ENCODE peak calls at places on chromosome 19, in nine cellular contexts. L is Peyer's patch, A is psoas muscle, R is cardiac muscle cell, D is SK-N-MC, J is body of pancreas, M is PC-9, Y is upper lobe of right lung, G is brain microvascular endothelial cell. Q is an unnamed sample.

GRCh38 chr19:55081773-55082022 is 6.0 kb downstream of the EPS8L1 start:
- DNase-seq in G (no peak), A (no peak), Y (no peak), R (no peak), M (no peak), D (no peak), J (no peak), L (no peak), Q (no peak)

GRCh38 chr19:15841875-15842569 is 26.6 kb upstream of the OR10H1 start:
- DNase-seq in L (no peak), G (no peak), Y (no peak), J (no peak), A (no peak), R (no peak), M (no peak), D (no peak), Q (no peak)

GRCh38 chr19:15062036-15062435 is 12.8 kb downstream of the CASP14 start:
- DNase-seq in J (no peak), G (no peak), L (no peak), A (no peak), R (no peak), Y (no peak), D (no peak), M (no peak), Q (no peak)

GRCh38 chr19:58563034-58563573 is 4.7 kb upstream of the UBE2M start:
- DNase-seq in J (peak), G (no peak), A (no peak), M (no peak), D (no peak), Y (peak), R (no peak), L (no peak), Q (peak)

GRCh38 chr19:35995655-35995993 is 636 bp downstream of the SDHAF1 start:
- DNase-seq in J (peak), Y (peak), M (no peak), R (peak), G (no peak), L (peak), A (peak), D (no peak), Q (no peak)

GRCh38 chr19:54393381-54393780 is 21.9 kb upstream of the TTYH1 start:
- DNase-seq in G (no peak), D (no peak), J (no peak), Y (no peak), L (no peak), R (no peak), M (no peak), A (no peak), Q (no peak)

GRCh38 chr19:38656171-38656981 is 8.9 kb downstream of the ACTN4 start:
- DNase-seq in Y (no peak), J (no peak), R (no peak), A (no peak), M (no peak), D (no peak), L (no peak), G (peak), Q (peak)

GRCh38 chr19:38878575-38879399 is 712 bp upstream of the RINL start:
- DNase-seq in R (no peak), L (no peak), M (no peak), D (no peak), J (no peak), Y (no peak), A (no peak), G (no peak), Q (no peak)

GRCh38 chr19:33408538-33408937 is 35.0 kb downstream of the CEBPG start:
- DNase-seq in L (no peak), R (no peak), G (no peak), M (no peak), J (no peak), Y (no peak), A (no peak), D (no peak), Q (no peak)

GRCh38 chr19:31534231-31534630 is 185.0 kb upstream of the TSHZ3 start:
- DNase-seq in M (no peak), A (no peak), J (no peak), L (no peak), G (no peak), R (no peak), Y (no peak), D (no peak), Q (no peak)

GRCh38 chr19:3098141-3098514 is 4.0 kb downstream of the GNA11 start:
- DNase-seq in D (no peak), L (no peak), Y (peak), J (no peak), G (no peak), M (no peak), R (no peak), A (peak), Q (no peak)

GRCh38 chr19:35533201-35533821 is at the start of gene GAPDHS:
- DNase-seq in Y (no peak), J (no peak), M (no peak), A (no peak), G (no peak), R (no peak), D (no peak), L (no peak), Q (no peak)

GRCh38 chr19:1324792-1325567 is 39.3 kb downstream of the EFNA2 start:
- DNase-seq in Y (no peak), R (peak), G (peak), D (no peak), J (peak), L (no peak), A (peak), M (peak), Q (peak)

GRCh38 chr19:718251-719024 is 9.7 kb downstream of the PALM start:
- DNase-seq in A (no peak), D (no peak), M (no peak), R (no peak), J (no peak), G (no peak), L (no peak), Y (no peak), Q (no peak)

GRCh38 chr19:16571283-16571682 is 932 bp downstream of the SLC35E1 start:
- DNase-seq in D (no peak), G (no peak), M (no peak), L (no peak), R (no peak), J (peak), Y (no peak), A (no peak), Q (no peak)

GRCh38 chr19:14530005-14530348 is 583 bp downstream of the TECR start:
- DNase-seq in L (no peak), D (no peak), R (no peak), Y (peak), J (no peak), M (no peak), G (no peak), A (no peak), Q (peak)

GRCh38 chr19:30666301-30666803 is 294.2 kb downstream of the ZNF536 start:
- DNase-seq in G (peak), L (no peak), Y (no peak), J (peak), R (peak), M (peak), A (peak), D (no peak), Q (no peak)

GRCh38 chr19:55597493-55597892 is 1.8 kb downstream of the FIZ1 start:
- DNase-seq in D (no peak), R (no peak), J (no peak), Y (peak), A (no peak), L (no peak), M (no peak), G (no peak), Q (no peak)

GRCh38 chr19:12064266-12065099 is at the start of gene ZNF844:
- DNase-seq in L (peak), J (peak), Y (peak), D (no peak), R (peak), M (peak), G (peak), A (peak), Q (peak)

GRCh38 chr19:53903055-53903680 is 5.9 kb upstream of the CACNG7 start:
- DNase-seq in J (peak), D (no peak), Y (no peak), A (no peak), R (peak), M (peak), L (no peak), G (no peak), Q (no peak)

GRCh38 chr19:43984687-43985000 is 656 bp downstream of the ZNF155 start:
- DNase-seq in L (no peak), D (no peak), R (no peak), Y (no peak), M (no peak), G (no peak), J (no peak), A (peak), Q (no peak)

GRCh38 chr19:40433391-40434216 is 7.8 kb upstream of the SERTAD1 start:
- DNase-seq in G (peak), R (peak), L (peak), A (peak), D (no peak), J (peak), M (peak), Y (peak), Q (peak)

GRCh38 chr19:20067898-20068297 is 9.9 kb upstream of the ZNF90 start:
- DNase-seq in G (no peak), D (no peak), M (no peak), A (no peak), Y (no peak), J (no peak), L (no peak), R (no peak), Q (no peak)

GRCh38 chr19:28582807-28583206 is 630.1 kb downstream of the UQCRFS1 start:
- DNase-seq in L (no peak), G (no peak), Y (no peak), A (no peak), J (no peak), M (no peak), D (no peak), R (no peak), Q (no peak)

GRCh38 chr19:12948597-12949362 is 3.1 kb downstream of the RAD23A start:
- DNase-seq in J (no peak), L (no peak), G (no peak), Y (no peak), R (no peak), D (no peak), A (no peak), M (no peak), Q (no peak)

GRCh38 chr19:53131732-53132131 is 978 bp downstream of the ZNF415 start:
- DNase-seq in J (no peak), D (no peak), Y (no peak), M (peak), R (no peak), G (no peak), A (no peak), L (no peak), Q (no peak)

GRCh38 chr19:628168-628567 is 5.2 kb downstream of the POLRMT start:
- DNase-seq in L (no peak), J (no peak), D (no peak), R (no peak), M (no peak), Y (no peak), G (no peak), A (no peak), Q (no peak)

DNA sequence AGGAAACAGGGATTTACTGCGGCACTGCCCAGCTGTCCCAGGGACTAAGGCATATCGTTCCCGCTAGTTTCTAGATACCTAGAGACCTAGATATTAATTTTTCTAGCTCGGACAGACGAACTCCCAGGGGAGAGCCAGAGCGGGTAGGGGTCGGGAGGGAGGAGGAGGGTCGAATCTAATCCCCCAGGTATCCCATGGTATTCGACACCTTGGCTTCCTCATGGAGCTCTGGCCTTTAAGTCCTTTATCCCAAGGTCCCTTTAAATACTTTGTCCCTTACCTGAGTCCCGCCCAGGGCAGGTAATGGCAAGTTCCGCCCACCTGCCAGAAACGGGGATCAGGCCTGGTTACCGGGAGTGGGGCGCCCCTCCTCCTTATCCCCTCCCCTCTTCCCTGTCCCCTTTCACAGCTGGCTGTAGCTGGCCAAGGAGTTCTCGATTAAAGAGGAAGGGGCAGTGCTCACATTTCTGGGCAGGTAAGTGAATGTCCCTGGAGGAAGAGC is at the start of gene PRRG2:
- DNase-seq in M (peak), L (no peak), G (no peak), Y (peak), D (no peak), J (peak), R (no peak), A (no peak), Q (no peak)
- H3K27ac ChIP-seq in M (peak), L (peak), G (peak), Y (peak), D (peak), J (peak), R (peak), A (peak), Q (peak)

GRCh38 chr19:17720487-17720839 is 1.2 kb downstream of the MAP1S start:
- DNase-seq in D (no peak), A (no peak), R (no peak), G (no peak), Y (no peak), M (no peak), J (no peak), L (no peak), Q (no peak)
- H3K27ac ChIP-seq in D (no peak), A (no peak), R (no peak), G (no peak), Y (peak), M (no peak), J (no peak), L (no peak), Q (peak)

DNA sequence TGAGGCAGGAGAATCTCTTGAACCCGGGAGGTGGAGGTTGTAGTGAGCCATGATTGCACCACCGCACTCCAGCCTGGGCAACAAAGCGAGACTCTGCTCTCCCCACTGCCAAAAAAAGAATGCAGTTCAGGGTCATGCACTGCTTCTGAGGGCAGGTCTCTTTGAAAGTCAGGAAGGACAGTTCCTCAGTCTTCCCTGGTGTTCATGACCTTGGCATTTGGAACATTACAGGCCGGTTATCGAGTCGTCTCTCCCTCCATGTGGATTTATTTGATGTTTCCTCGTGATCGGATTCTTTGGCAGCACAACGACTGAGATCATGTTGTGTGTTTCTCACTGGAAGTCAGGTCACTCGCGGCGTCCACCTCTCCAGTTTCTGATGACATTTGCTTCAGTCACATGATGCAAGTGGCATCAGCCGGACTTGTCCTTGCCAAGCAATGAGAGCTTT is 17.2 kb downstream of the FGF21 start:
- DNase-seq in M (no peak), L (no peak), Y (no peak), R (no peak), A (peak), J (peak), D (no peak), G (no peak), Q (no peak)
- H3K27ac ChIP-seq in M (no peak), L (no peak), Y (no peak), R (no peak), A (peak), J (peak), D (no peak), G (no peak), Q (no peak)

GRCh38 chr19:18500820-18501219 is 21.1 kb downstream of the ELL start:
- DNase-seq in L (no peak), D (no peak), Y (no peak), M (no peak), R (no peak), G (no peak), A (peak), J (peak), Q (no peak)
- H3K27ac ChIP-seq in L (peak), D (no peak), Y (peak), M (no peak), R (no peak), G (no peak), A (peak), J (peak), Q (no peak)

GRCh38 chr19:45094158-45094557 is 1.2 kb downstream of the PPP1R37 start:
- DNase-seq in A (no peak), D (no peak), R (no peak), J (no peak), L (no peak), Y (no peak), G (no peak), M (no peak), Q (no peak)
- H3K27ac ChIP-seq in A (peak), D (no peak), R (no peak), J (no peak), L (no peak), Y (no peak), G (no peak), M (no peak), Q (peak)

GRCh38 chr19:6459356-6460098 is at the start of gene SLC25A23:
- DNase-seq in M (peak), Y (peak), L (peak), J (peak), R (peak), D (peak), A (peak), G (peak), Q (peak)
- H3K27ac ChIP-seq in M (peak), Y (peak), L (peak), J (peak), R (peak), D (no peak), A (peak), G (no peak), Q (peak)

GRCh38 chr19:5697890-5698634 is 8.0 kb downstream of the RPL36 start:
- DNase-seq in R (no peak), J (no peak), Y (no peak), A (no peak), D (no peak), M (no peak), G (no peak), L (no peak), Q (no peak)
- H3K27ac ChIP-seq in R (peak), J (no peak), Y (no peak), A (no peak), D (no peak), M (no peak), G (no peak), L (no peak), Q (no peak)

GRCh38 chr19:45608948-45609347 is 6.9 kb upstream of the GPR4 start:
- DNase-seq in R (no peak), M (no peak), A (no peak), G (no peak), J (no peak), D (no peak), L (no peak), Y (no peak), Q (no peak)

GRCh38 chr19:45601524-45602522 is at the start of gene GPR4:
- DNase-seq in D (no peak), Y (no peak), M (no peak), L (no peak), J (no peak), A (no peak), R (peak), G (no peak), Q (no peak)

GRCh38 chr19:45607071-45608029 is 5.3 kb upstream of the GPR4 start:
- DNase-seq in R (peak), G (peak), D (no peak), Y (peak), L (peak), J (peak), M (peak), A (peak), Q (peak)
- H3K27ac ChIP-seq in R (no peak), G (no peak), D (no peak), Y (peak), L (no peak), J (no peak), M (no peak), A (no peak), Q (no peak)